ENCODE peak calls at places on chromosomes 16 and 17, in seven cellular contexts. V is Daoy; J is stimulated activated CD4-positive, alpha-beta T cell treated with anti-CD3 and anti-CD28 coated beads, Interleukin-4, amount 100 ng/mL, for 1 hour; U is effector CD4-positive, alpha-beta T cell; Y is LoVo; M is HS-5; R is effector memory CD4-positive, alpha-beta T cell. K is an unnamed sample.

GRCh38 chr17:48161127-48161905 is 53.8 kb downstream of the SNX11 start:
- DNase-seq in U (no peak), V (no peak), R (no peak), M (no peak), Y (no peak), J (no peak), K (no peak)

GRCh38 chr17:43212641-43213490 is 1.2 kb downstream of the TMEM106A start:
- DNase-seq in M (no peak), Y (no peak), J (no peak), R (no peak), U (no peak), V (no peak), K (no peak)

GRCh38 chr17:45274033-45274432 is 12.1 kb upstream of the SPATA32 start:
- DNase-seq in J (no peak), U (no peak), V (no peak), Y (no peak), M (no peak), R (no peak), K (no peak)

GRCh38 chr17:82155606-82156005 is 57.0 kb downstream of the CCDC57 start:
- DNase-seq in U (no peak), R (no peak), Y (no peak), M (no peak), V (no peak), J (no peak), K (no peak)

GRCh38 chr16:1772362-1772907 is at the start of gene EME2:
- DNase-seq in Y (no peak), V (peak), M (no peak), R (no peak), J (peak), U (peak), K (peak)

GRCh38 chr17:60155815-60156214 is 6.0 kb downstream of the CA4 start:
- DNase-seq in U (no peak), M (no peak), V (no peak), Y (no peak), J (no peak), R (no peak), K (no peak)

GRCh38 chr17:48513653-48514482 is 16.9 kb downstream of the HOXB1 start:
- DNase-seq in R (no peak), U (no peak), J (no peak), Y (no peak), M (no peak), V (no peak), K (no peak)

GRCh38 chr16:9666834-9667480 is 515.3 kb downstream of the GRIN2A start:
- DNase-seq in V (no peak), U (no peak), J (no peak), M (no peak), Y (no peak), R (no peak), K (no peak)

GRCh38 chr17:77318021-77318420 is 177.3 kb downstream of the SEC14L1 start:
- DNase-seq in M (no peak), U (no peak), Y (no peak), V (no peak), R (no peak), J (no peak), K (no peak)

GRCh38 chr16:67399218-67399733 is 6.0 kb upstream of the TPPP3 start:
- DNase-seq in R (no peak), Y (no peak), M (no peak), U (no peak), J (peak), V (peak), K (peak)

GRCh38 chr16:69861276-69862030 is 89.7 kb upstream of the CLEC18A start:
- DNase-seq in J (no peak), M (no peak), R (no peak), U (no peak), Y (no peak), V (no peak), K (no peak)

GRCh38 chr17:63675231-63675606 is 24.7 kb downstream of the LIMD2 start:
- DNase-seq in R (no peak), V (peak), M (no peak), U (no peak), J (no peak), Y (no peak), K (no peak)

GRCh38 chr17:51912939-51913338 is 245.6 kb downstream of the CA10 start:
- DNase-seq in Y (no peak), R (no peak), U (no peak), V (no peak), J (no peak), M (no peak), K (no peak)

GRCh38 chr16:14378131-14378551 is 251.9 kb downstream of the PARN start:
- DNase-seq in R (no peak), M (peak), J (no peak), V (peak), Y (peak), U (no peak), K (no peak)

GRCh38 chr16:65967376-65967775 is 399.1 kb upstream of the CDH5 start:
- DNase-seq in R (no peak), J (no peak), U (no peak), V (peak), M (peak), Y (peak), K (no peak)

GRCh38 chr17:44608732-44609435 is 47.4 kb upstream of the MEIOC start:
- DNase-seq in M (no peak), R (no peak), J (no peak), Y (no peak), U (no peak), V (no peak), K (no peak)

GRCh38 chr17:73228748-73229236 is 32.9 kb downstream of the CPSF4L start:
- DNase-seq in Y (peak), J (peak), M (peak), V (peak), U (no peak), R (no peak), K (no peak)

GRCh38 chr17:1228752-1229353 is 41.4 kb upstream of the BHLHA9 start:
- DNase-seq in J (peak), M (no peak), Y (no peak), U (no peak), V (no peak), R (no peak), K (no peak)

GRCh38 chr17:58755577-58756245 is at the start of gene PPM1E:
- DNase-seq in V (peak), M (no peak), R (no peak), J (peak), U (no peak), Y (no peak), K (peak)

GRCh38 chr16:48138543-48138942 is 17.2 kb downstream of the ABCC12 start:
- DNase-seq in R (no peak), U (no peak), M (no peak), V (no peak), Y (no peak), J (no peak), K (no peak)

GRCh38 chr17:52536466-52536865 is 378.0 kb upstream of the CA10 start:
- DNase-seq in M (no peak), U (no peak), V (no peak), R (no peak), Y (no peak), J (no peak), K (no peak)

GRCh38 chr16:57041182-57042156 is 50.9 kb upstream of the CPNE2 start:
- DNase-seq in J (peak), M (no peak), U (peak), Y (no peak), V (no peak), R (peak), K (peak)

GRCh38 chr17:44775136-44775837 is 16.5 kb downstream of the ADAM11 start:
- DNase-seq in U (peak), Y (peak), R (peak), V (no peak), M (no peak), J (peak), K (peak)

GRCh38 chr17:36592316-36592710 is 634 bp downstream of the DHRS11 start:
- DNase-seq in M (no peak), J (peak), V (peak), Y (peak), R (no peak), U (no peak), K (no peak)

GRCh38 chr17:58956997-58957724 is 149.5 kb downstream of the TRIM37 start:
- DNase-seq in U (no peak), R (no peak), M (peak), Y (no peak), J (no peak), V (peak), K (no peak)

GRCh38 chr16:65117701-65118448 is 4.0 kb downstream of the CDH11 start:
- DNase-seq in Y (peak), U (no peak), R (no peak), V (peak), J (peak), M (peak), K (no peak)

GRCh38 chr17:45828171-45829133 is 16.2 kb upstream of the SPPL2C start:
- DNase-seq in U (no peak), M (no peak), Y (no peak), R (no peak), V (peak), J (no peak), K (no peak)

GRCh38 chr16:83272843-83273242 is 534.9 kb upstream of the HSBP1 start:
- DNase-seq in R (no peak), M (no peak), V (no peak), U (no peak), J (no peak), Y (no peak), K (no peak)

GRCh38 chr17:36602030-36602737 is 801 bp downstream of the MRM1 start:
- DNase-seq in J (no peak), Y (peak), V (no peak), M (no peak), U (no peak), R (no peak), K (no peak)

GRCh38 chr17:81926451-81927144 is 937 bp downstream of the MAFG start:
- DNase-seq in V (peak), R (peak), M (no peak), U (peak), Y (peak), J (peak), K (peak)

GRCh38 chr17:79851461-79851817 is 12.2 kb upstream of the CBX4 start:
- DNase-seq in Y (peak), J (no peak), R (no peak), M (no peak), V (peak), U (no peak), K (no peak)

GRCh38 chr17:36793976-36794375 is 143.3 kb upstream of the LHX1 start:
- DNase-seq in V (no peak), M (no peak), J (no peak), Y (no peak), U (no peak), R (no peak), K (no peak)

GRCh38 chr17:63490321-63490720 is 13.5 kb downstream of the ACE start:
- DNase-seq in R (no peak), J (no peak), Y (no peak), M (no peak), V (no peak), U (no peak), K (no peak)

GRCh38 chr16:85384831-85385462 is 228.2 kb upstream of the GSE1 start:
- DNase-seq in U (no peak), M (no peak), R (no peak), Y (no peak), V (no peak), J (no peak), K (no peak)

K was measured in central memory CD4-positive, alpha-beta T cell.